ENCODE peak calls at places on chromosomes 6 and 20, in five cellular contexts. One of them, this sample, is unnamed.

GRCh38 chr20:63461364-63461763 is 11.1 kb downstream of the KCNQ2 start:
- DNase-seq in Right ventricle myocardium superior: no peak
- DNase-seq in HT1080: no peak
- DNase-seq in neuronal stem cell: no peak
- DNase-seq in prostate gland: no peak
- DNase-seq in this sample: no peak

GRCh38 chr20:48015943-48016723 is 230.9 kb upstream of the SULF2 start:
- DNase-seq in HT1080: peak
- DNase-seq in prostate gland: no peak
- DNase-seq in Right ventricle myocardium superior: no peak
- DNase-seq in neuronal stem cell: no peak
- DNase-seq in this sample: no peak

GRCh38 chr6:52517502-52518278 is 59.2 kb downstream of the TRAM2 start:
- DNase-seq in neuronal stem cell: peak
- DNase-seq in HT1080: peak
- DNase-seq in prostate gland: peak
- DNase-seq in Right ventricle myocardium superior: peak
- DNase-seq in this sample: no peak

GRCh38 chr6:129476248-129476564 is 233.8 kb downstream of the ARHGAP18 start:
- DNase-seq in Right ventricle myocardium superior: no peak
- DNase-seq in neuronal stem cell: no peak
- DNase-seq in HT1080: no peak
- DNase-seq in prostate gland: no peak
- DNase-seq in this sample: no peak

GRCh38 chr6:150928882-150929281 is 63.4 kb downstream of the MTHFD1L start:
- DNase-seq in neuronal stem cell: no peak
- DNase-seq in HT1080: no peak
- DNase-seq in prostate gland: no peak
- DNase-seq in Right ventricle myocardium superior: no peak
- DNase-seq in this sample: no peak

GRCh38 chr20:25987073-25987927 is 290.6 kb upstream of the ZNF337 start:
- DNase-seq in neuronal stem cell: no peak
- DNase-seq in Right ventricle myocardium superior: peak
- DNase-seq in prostate gland: no peak
- DNase-seq in HT1080: peak
- DNase-seq in this sample: no peak

GRCh38 chr6:81381382-81381916 is 371.0 kb downstream of the TENT5A start:
- DNase-seq in prostate gland: no peak
- DNase-seq in Right ventricle myocardium superior: no peak
- DNase-seq in HT1080: no peak
- DNase-seq in neuronal stem cell: no peak
- DNase-seq in this sample: no peak

GRCh38 chr20:51446656-51447055 is 95.9 kb downstream of the NFATC2 start:
- DNase-seq in HT1080: peak
- DNase-seq in Right ventricle myocardium superior: no peak
- DNase-seq in prostate gland: no peak
- DNase-seq in neuronal stem cell: no peak
- DNase-seq in this sample: no peak

GRCh38 chr20:46767127-46767761 is 57.8 kb downstream of the SLC2A10 start:
- DNase-seq in neuronal stem cell: peak
- DNase-seq in Right ventricle myocardium superior: no peak
- DNase-seq in prostate gland: peak
- DNase-seq in HT1080: no peak
- DNase-seq in this sample: peak

GRCh38 chr6:139757766-139758655 is 383.6 kb upstream of the CITED2 start:
- DNase-seq in HT1080: no peak
- DNase-seq in prostate gland: no peak
- DNase-seq in neuronal stem cell: no peak
- DNase-seq in Right ventricle myocardium superior: no peak
- DNase-seq in this sample: no peak

GRCh38 chr6:89483111-89483720 is 50.3 kb downstream of the ANKRD6 start:
- DNase-seq in prostate gland: no peak
- DNase-seq in HT1080: no peak
- DNase-seq in neuronal stem cell: no peak
- DNase-seq in Right ventricle myocardium superior: peak
- DNase-seq in this sample: no peak

GRCh38 chr6:72798196-72798595 is 176.3 kb downstream of the KCNQ5 start:
- DNase-seq in neuronal stem cell: no peak
- DNase-seq in prostate gland: no peak
- DNase-seq in Right ventricle myocardium superior: no peak
- DNase-seq in HT1080: peak
- DNase-seq in this sample: no peak

GRCh38 chr6:105844275-105844848 is 241.8 kb upstream of the PRDM1 start:
- DNase-seq in Right ventricle myocardium superior: peak
- DNase-seq in neuronal stem cell: no peak
- DNase-seq in HT1080: no peak
- DNase-seq in prostate gland: no peak
- DNase-seq in this sample: no peak

GRCh38 chr20:45934046-45934586 is 367 bp upstream of the PCIF1 start:
- DNase-seq in Right ventricle myocardium superior: peak
- DNase-seq in HT1080: peak
- DNase-seq in neuronal stem cell: no peak
- DNase-seq in prostate gland: peak
- DNase-seq in this sample: no peak

GRCh38 chr6:144758602-144759001 is 473.5 kb downstream of the UTRN start:
- DNase-seq in prostate gland: no peak
- DNase-seq in HT1080: peak
- DNase-seq in Right ventricle myocardium superior: no peak
- DNase-seq in neuronal stem cell: no peak
- DNase-seq in this sample: no peak

GRCh38 chr6:33504486-33504885 is 50.1 kb downstream of the ZBTB9 start:
- DNase-seq in prostate gland: no peak
- DNase-seq in HT1080: no peak
- DNase-seq in neuronal stem cell: no peak
- DNase-seq in Right ventricle myocardium superior: no peak
- DNase-seq in this sample: no peak

GRCh38 chr20:21701171-21701876 is 4.1 kb upstream of the PAX1 start:
- DNase-seq in prostate gland: no peak
- DNase-seq in neuronal stem cell: no peak
- DNase-seq in Right ventricle myocardium superior: no peak
- DNase-seq in HT1080: no peak
- DNase-seq in this sample: no peak

GRCh38 chr6:116511424-116512131 is at the start of gene CALHM5:
- DNase-seq in HT1080: peak
- DNase-seq in neuronal stem cell: no peak
- DNase-seq in Right ventricle myocardium superior: peak
- DNase-seq in prostate gland: no peak
- DNase-seq in this sample: no peak

GRCh38 chr20:57647006-57647932 is 27.0 kb upstream of the ZBP1 start:
- DNase-seq in neuronal stem cell: no peak
- DNase-seq in prostate gland: no peak
- DNase-seq in HT1080: no peak
- DNase-seq in Right ventricle myocardium superior: no peak
- DNase-seq in this sample: no peak

GRCh38 chr6:106979435-106979884 is 4.9 kb upstream of the CD24 start:
- DNase-seq in Right ventricle myocardium superior: peak
- DNase-seq in prostate gland: peak
- DNase-seq in neuronal stem cell: peak
- DNase-seq in HT1080: peak
- DNase-seq in this sample: peak

GRCh38 chr6:83359638-83360037 is 71.2 kb downstream of the ME1 start:
- DNase-seq in HT1080: peak
- DNase-seq in Right ventricle myocardium superior: no peak
- DNase-seq in prostate gland: no peak
- DNase-seq in neuronal stem cell: no peak
- DNase-seq in this sample: no peak

GRCh38 chr6:162187168-162187935 is 540.2 kb downstream of the PRKN start:
- DNase-seq in Right ventricle myocardium superior: no peak
- DNase-seq in neuronal stem cell: no peak
- DNase-seq in prostate gland: no peak
- DNase-seq in HT1080: no peak
- DNase-seq in this sample: no peak